ENCODE peak calls at places on chromosomes 4 and X, in four cellular contexts. Y is neuronal stem cell, S is neural crest cell, F is AML-193. K is an unnamed sample.

GRCh38 chr4:74970577-74970976 is 37.7 kb downstream of the PARM1 start:
- DNase-seq in F (no peak), S (no peak), Y (no peak), K (no peak)

GRCh38 chrX:68711845-68712244 is 64.4 kb downstream of the STARD8 start:
- DNase-seq in S (no peak), F (no peak), Y (no peak), K (no peak)

GRCh38 chrX:24012266-24012665 is 14.7 kb downstream of the KLHL15 start:
- DNase-seq in S (no peak), F (no peak), Y (no peak), K (no peak)

GRCh38 chr4:26701786-26702227 is 117.9 kb downstream of the TBC1D19 start:
- DNase-seq in Y (no peak), S (no peak), F (no peak), K (no peak)

GRCh38 chr4:40205259-40206198 is 8.7 kb downstream of the RHOH start:
- DNase-seq in S (no peak), Y (no peak), F (peak), K (no peak)

GRCh38 chr4:17111959-17112659 is 213.7 kb upstream of the LDB2 start:
- DNase-seq in S (peak), Y (peak), F (no peak), K (no peak)

GRCh38 chr4:6614701-6615230 is 25.7 kb upstream of the MRFAP1 start:
- DNase-seq in Y (no peak), F (no peak), S (no peak), K (no peak)

GRCh38 chr4:106486533-106486932 is 118.0 kb upstream of the GIMD1 start:
- DNase-seq in F (no peak), Y (no peak), S (no peak), K (peak)

GRCh38 chr4:153432971-153433752 is 33.0 kb upstream of the TMEM131L start:
- DNase-seq in F (peak), S (no peak), Y (no peak), K (peak)

GRCh38 chr4:88803600-88804096 is 106.0 kb upstream of the NAP1L5 start:
- DNase-seq in Y (no peak), F (peak), S (no peak), K (no peak)

GRCh38 chr4:100517864-100518341 is at the start of gene EMCN:
- DNase-seq in F (no peak), Y (no peak), S (no peak), K (no peak)

K was measured in iPS DF 19.7.